ENCODE peak calls at places on chromosomes 12 and 14, in five cellular contexts. A is HCT116, K is osteoblast, I is PC-3, Z is ovary. E is an unnamed sample.

GRCh38 chr14:64656986-64657385 is 47.2 kb upstream of the PLEKHG3 start:
- DNase-seq in Z (peak; percentile 50), I (no peak), K (no peak), A (no peak), E (no peak)

GRCh38 chr12:47534695-47535094 is 171.1 kb downstream of the RPAP3 start:
- DNase-seq in Z (no peak), A (no peak), I (peak; percentile 33), K (no peak), E (no peak)

GRCh38 chr14:23454445-23454856 is 15.1 kb upstream of the NGDN start:
- DNase-seq in I (no peak), A (no peak), K (no peak), Z (no peak), E (no peak)

GRCh38 chr14:53542692-53543091 is 389.6 kb upstream of the DDHD1 start:
- DNase-seq in Z (peak; percentile 32), K (no peak), I (peak; percentile 75), A (no peak), E (no peak)

GRCh38 chr14:71554959-71555612 is 377.1 kb upstream of the RGS6 start:
- DNase-seq in I (no peak), A (no peak), K (no peak), Z (no peak), E (no peak)

GRCh38 chr12:30796508-30796780 is 41.7 kb upstream of the CAPRIN2 start:
- DNase-seq in K (peak; percentile 90), I (peak; percentile 58), Z (peak; percentile 41), A (no peak), E (no peak)

GRCh38 chr14:56027916-56028637 is 90.1 kb upstream of the PELI2 start:
- DNase-seq in I (no peak), K (peak; percentile 51), A (no peak), Z (no peak), E (no peak)

GRCh38 chr14:22276913-22277816 is 311.9 kb downstream of the DAD1 start:
- DNase-seq in K (no peak), Z (no peak), I (peak; percentile 74), A (peak; percentile 12), E (no peak)

GRCh38 chr12:16021026-16021425 is 109.9 kb downstream of the DERA start:
- DNase-seq in I (no peak), K (no peak), Z (no peak), A (no peak), E (no peak)

GRCh38 chr12:60402996-60403395 is 807.2 kb downstream of the SLC16A7 start:
- DNase-seq in A (no peak), K (no peak), I (no peak), Z (no peak), E (no peak)

GRCh38 chr12:124562018-124562795 is 5.2 kb downstream of the NCOR2 start:
- DNase-seq in K (peak; percentile 80), I (no peak), Z (no peak), A (no peak), E (no peak)

GRCh38 chr14:78975734-78976133 is 805.6 kb downstream of the NRXN3 start:
- DNase-seq in K (no peak), Z (no peak), A (no peak), I (no peak), E (no peak)

GRCh38 chr14:85602366-85602765 is 72.4 kb downstream of the FLRT2 start:
- DNase-seq in I (no peak), A (no peak), Z (no peak), K (no peak), E (no peak)

GRCh38 chr14:31842905-31843304 is 234.2 kb upstream of the ARHGAP5 start:
- DNase-seq in A (no peak), Z (no peak), K (no peak), I (no peak), E (no peak)

GRCh38 chr12:131162113-131162512 is 208.4 kb downstream of the ADGRD1 start:
- DNase-seq in Z (no peak), A (no peak), I (no peak), K (no peak), E (no peak)

GRCh38 chr12:49161092-49161795 is 27.6 kb downstream of the TUBA1A start:
- DNase-seq in A (no peak), I (no peak), Z (no peak), K (no peak), E (no peak)

GRCh38 chr14:73724696-73725095 is 10.5 kb upstream of the PNMA1 start:
- DNase-seq in K (peak; percentile 74), A (no peak), I (peak; percentile 1), Z (no peak), E (no peak)
- H3K36me3 ChIP-seq in K (peaks cover 72% of the 10 kb centered on the region), A (peaks cover 54% of the 10 kb centered on the region), I (peaks cover 73% of the 10 kb centered on the region), Z (no peaks in the 10 kb centered on the region), E (peaks cover 14% of the 10 kb centered on the region)

GRCh38 chr12:45877069-45877468 is 113.3 kb downstream of the SCAF11 start:
- DNase-seq in I (no peak), K (no peak), A (no peak), Z (no peak), E (no peak)
- H3K36me3 ChIP-seq in I (peaks cover 14% of the 10 kb centered on the region), K (peaks cover 10% of the 10 kb centered on the region), A (peaks cover 9% of the 10 kb centered on the region), Z (no peaks in the 10 kb centered on the region), E (no peaks in the 10 kb centered on the region)

GRCh38 chr12:123171967-123172366 is 21.1 kb upstream of the PITPNM2 start:
- DNase-seq in I (no peak), Z (no peak), A (no peak), K (no peak), E (no peak)
- H3K36me3 ChIP-seq in I (peaks cover 13% of the 10 kb centered on the region), Z (no peaks in the 10 kb centered on the region), A (peaks cover 13% of the 10 kb centered on the region), K (peaks cover 18% of the 10 kb centered on the region), E (peaks cover 2% of the 10 kb centered on the region)

GRCh38 chr14:21208554-21208953 is 52.7 kb upstream of the OR5AU1 start:
- DNase-seq in Z (no peak), I (no peak), A (no peak), K (no peak), E (no peak)
- H3K36me3 ChIP-seq in Z (no peaks in the 10 kb centered on the region), I (peaks cover 81% of the 10 kb centered on the region), A (peaks cover 86% of the 10 kb centered on the region), K (peaks cover 91% of the 10 kb centered on the region), E (peaks cover 2% of the 10 kb centered on the region)

DNA sequence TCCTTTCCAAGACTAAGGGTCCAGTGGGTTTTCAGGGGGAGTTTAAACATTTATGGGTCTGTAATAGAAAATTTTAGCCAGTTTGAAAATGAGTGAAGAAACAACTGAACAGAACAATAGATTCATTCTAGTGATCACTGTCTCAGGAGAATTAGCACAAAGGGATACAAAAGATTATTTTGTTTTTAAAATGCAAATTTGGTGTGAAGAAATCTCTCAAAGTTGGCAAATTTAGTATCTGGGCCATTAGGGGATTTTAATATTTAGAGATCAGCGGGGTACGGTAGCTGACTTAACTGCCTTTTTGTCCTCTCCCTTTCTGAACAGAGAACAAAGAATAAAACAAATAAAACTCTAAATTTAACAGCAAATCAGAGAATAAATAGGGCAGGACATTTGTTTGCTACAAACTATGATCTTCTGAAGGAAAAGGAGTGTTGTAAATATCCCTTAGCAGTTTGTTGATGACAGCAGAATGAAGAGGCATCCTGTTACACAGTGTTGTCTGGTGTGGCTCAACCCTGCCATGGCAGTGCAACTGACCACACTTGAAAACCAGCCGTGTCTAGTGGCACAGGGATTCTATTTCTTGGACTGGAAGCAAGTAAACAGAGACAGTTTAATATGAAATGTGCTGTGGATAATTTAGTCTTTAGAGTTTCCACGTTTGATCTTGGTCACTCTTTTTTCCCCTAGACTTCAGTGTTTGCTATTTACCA is 46.3 kb upstream of the LRTM2 start:
- DNase-seq in I (no peak), A (no peak), Z (no peak), K (no peak), E (no peak)
- H3K36me3 ChIP-seq in I (peaks cover 13% of the 10 kb centered on the region), A (peaks cover 10% of the 10 kb centered on the region), Z (no peaks in the 10 kb centered on the region), K (no peaks in the 10 kb centered on the region), E (no peaks in the 10 kb centered on the region)

DNA sequence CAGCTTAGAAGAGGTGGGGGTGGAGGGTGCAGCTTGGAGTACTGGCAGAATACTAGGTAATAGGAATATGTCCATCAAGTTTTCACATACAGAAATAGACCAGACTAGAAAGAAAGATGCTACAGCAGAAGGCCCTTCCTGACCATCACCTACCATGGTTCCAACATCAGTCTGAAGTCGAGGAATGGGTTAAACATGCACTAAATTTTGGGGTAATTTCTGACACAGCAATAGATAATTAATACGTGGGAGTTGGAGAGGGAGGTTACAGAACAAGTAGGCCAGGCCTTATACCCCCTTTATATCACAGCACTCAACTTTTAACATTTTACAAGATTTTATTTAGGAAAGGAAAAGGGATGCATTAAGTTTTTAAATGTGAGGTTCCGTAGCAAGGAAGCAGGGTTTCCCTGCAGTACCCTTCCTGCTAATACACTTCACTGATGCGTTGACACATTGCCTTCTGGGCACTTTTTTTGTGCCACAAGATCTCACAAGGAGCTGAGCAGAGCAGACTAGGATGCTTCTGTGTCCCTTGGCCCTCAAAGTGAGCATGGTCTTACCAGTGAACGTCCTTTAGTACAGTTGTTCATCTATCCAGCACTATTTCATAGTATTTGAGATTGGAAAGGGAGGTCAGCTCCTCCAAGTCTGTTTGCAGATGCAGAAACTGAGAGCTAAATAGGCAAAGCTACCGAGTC is 50.8 kb downstream of the EID3 start:
- DNase-seq in K (no peak), I (no peak), Z (no peak), A (no peak), E (no peak)
- H3K36me3 ChIP-seq in K (peaks cover 54% of the 10 kb centered on the region), I (peaks cover 39% of the 10 kb centered on the region), Z (no peaks in the 10 kb centered on the region), A (peaks cover 40% of the 10 kb centered on the region), E (no peaks in the 10 kb centered on the region)

GRCh38 chr14:68911594-68912227 is 67.4 kb downstream of the ACTN1 start:
- DNase-seq in K (peak; percentile 95), I (peak; percentile 91), Z (peak; percentile 84), A (peak; percentile 54), E (no peak)

GRCh38 chr14:68910540-68910939 is 68.6 kb downstream of the ACTN1 start:
- DNase-seq in I (no peak), Z (no peak), K (peak; percentile 32), A (no peak), E (no peak)

GRCh38 chr14:68906439-68906838 is 72.7 kb downstream of the ACTN1 start:
- DNase-seq in K (peak; percentile 21), A (no peak), Z (no peak), I (no peak), E (no peak)

GRCh38 chr14:68908201-68908600 is 70.9 kb downstream of the ACTN1 start:
- DNase-seq in A (no peak), Z (no peak), I (no peak), K (no peak), E (no peak)

DNA sequence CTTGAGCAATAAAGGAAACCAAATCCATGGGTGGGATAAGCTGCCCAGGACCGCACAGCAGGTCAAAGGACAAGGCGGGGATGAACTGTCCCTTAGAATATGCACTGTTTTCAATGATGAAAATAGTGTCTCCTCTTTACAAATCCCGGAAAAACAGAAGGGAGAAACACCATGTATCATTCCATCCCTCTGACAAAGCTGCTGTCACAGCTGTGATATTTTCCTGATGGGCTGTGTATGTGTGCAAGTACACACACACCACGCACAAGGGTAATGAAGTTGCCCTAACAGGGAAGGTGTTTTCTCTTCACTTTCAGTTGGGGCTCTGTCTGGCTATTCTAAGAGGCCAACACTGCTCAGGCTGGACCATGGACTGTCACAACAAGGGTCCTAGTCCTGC is 70.2 kb downstream of the ACTN1 start:
- DNase-seq in Z (no peak), I (no peak), K (no peak), A (no peak), E (no peak)
- H3K36me3 ChIP-seq in Z (no peaks in the 10 kb centered on the region), I (peaks cover 81% of the 10 kb centered on the region), K (peaks cover 90% of the 10 kb centered on the region), A (peaks cover 15% of the 10 kb centered on the region), E (peaks cover 12% of the 10 kb centered on the region)

GRCh38 chr12:57735198-57735855 is 3.2 kb downstream of the AGAP2 start:
- DNase-seq in I (no peak), Z (no peak), K (peak; percentile 71), A (no peak), E (no peak)
- H3K36me3 ChIP-seq in I (no peaks in the 10 kb centered on the region), Z (no peaks in the 10 kb centered on the region), K (no peaks in the 10 kb centered on the region), A (no peaks in the 10 kb centered on the region), E (no peaks in the 10 kb centered on the region)

E was measured in kidney epithelial cell.